ENCODE peak calls at places on chromosomes 1 and 21, in six cellular contexts. S is GM12891, R is NCI-H510A treated with DMSO at 0.1 percent for 48 hours, C is KBM-7, Q is endothelial cell, E is T-helper 17 cell. I is an unnamed sample.
A peak's percentile ranks its signal among the peaks of the same experiment; 100 is the strongest.

GRCh38 chr1:228804640-228805413 is 69.5 kb downstream of the RHOU start:
- DNase-seq in E (no peak), Q (no peak), S (no peak), C (no peak), R (no peak), I (no peak)

GRCh38 chr1:99580451-99580850 is 65.5 kb upstream of the PALMD start:
- DNase-seq in Q (no peak), E (no peak), C (no peak), S (no peak), R (no peak), I (no peak)

GRCh38 chr1:56200446-56200845 is 378.9 kb downstream of the PLPP3 start:
- DNase-seq in Q (no peak), C (no peak), R (peak; percentile 88), E (no peak), S (no peak), I (no peak)

GRCh38 chr1:245337829-245338484 is 183.2 kb downstream of the KIF26B start:
- DNase-seq in E (no peak), S (no peak), Q (no peak), R (no peak), C (peak; percentile 80), I (peak; percentile 90)

GRCh38 chr1:85597709-85598108 is 17.1 kb downstream of the CCN1 start:
- DNase-seq in C (no peak), Q (no peak), S (no peak), R (no peak), E (no peak), I (no peak)

GRCh38 chr1:117575586-117576225 is 30.1 kb upstream of the TENT5C start:
- DNase-seq in Q (no peak), S (no peak), R (no peak), C (no peak), E (no peak), I (no peak)

GRCh38 chr21:33840771-33841170 is 74.8 kb downstream of the ATP5PO start:
- DNase-seq in S (no peak), E (no peak), C (no peak), Q (no peak), R (no peak), I (no peak)

GRCh38 chr1:4730078-4730477 is 75.7 kb downstream of the AJAP1 start:
- DNase-seq in E (no peak), Q (no peak), R (no peak), C (no peak), S (no peak), I (no peak)

GRCh38 chr1:8989821-8990220 is 36.4 kb downstream of the SLC2A7 start:
- DNase-seq in S (no peak), Q (no peak), E (no peak), C (no peak), R (no peak), I (no peak)

GRCh38 chr1:12095822-12096263 is 32.7 kb downstream of the TNFRSF8 start:
- DNase-seq in Q (no peak), R (no peak), C (no peak), S (no peak), E (no peak), I (peak; percentile 13)

GRCh38 chr1:70204578-70204977 is 801 bp downstream of the LRRC40 start:
- DNase-seq in C (peak; percentile 37), S (no peak), E (no peak), R (no peak), Q (no peak), I (peak; percentile 58)

GRCh38 chr1:116096013-116096618 is 15.1 kb upstream of the MAB21L3 start:
- DNase-seq in C (no peak), E (no peak), Q (no peak), R (no peak), S (no peak), I (no peak)

GRCh38 chr1:90371106-90371813 is 345.8 kb downstream of the BARHL2 start:
- DNase-seq in Q (no peak), C (no peak), R (peak; percentile 58), S (no peak), E (no peak), I (no peak)

GRCh38 chr1:29318724-29319123 is 82.4 kb downstream of the PTPRU start:
- DNase-seq in R (no peak), E (no peak), Q (no peak), S (no peak), C (no peak), I (no peak)

GRCh38 chr1:161987303-161987702 is 36.4 kb downstream of the OLFML2B start:
- DNase-seq in Q (no peak), C (no peak), S (no peak), E (no peak), R (no peak), I (no peak)

GRCh38 chr1:106998431-106999002 is 58.0 kb upstream of the PRMT6 start:
- DNase-seq in S (no peak), Q (no peak), R (peak; percentile 12), C (no peak), E (no peak), I (no peak)

GRCh38 chr1:56502700-56503245 is 76.6 kb downstream of the PLPP3 start:
- DNase-seq in S (no peak), E (no peak), C (no peak), Q (no peak), R (no peak), I (peak; percentile 41)

GRCh38 chr1:219506337-219506944 is 106.5 kb downstream of the ZC3H11B start:
- DNase-seq in S (no peak), Q (no peak), E (no peak), C (no peak), R (no peak), I (no peak)

GRCh38 chr1:109773203-109773899 is 9.6 kb upstream of the EPS8L3 start:
- DNase-seq in Q (peak; percentile 77), R (peak; percentile 81), S (peak; percentile 68), C (peak; percentile 83), E (peak; percentile 49), I (peak; percentile 80)

GRCh38 chr1:183862967-183863366 is 58.0 kb downstream of the RGL1 start:
- DNase-seq in C (no peak), Q (no peak), R (no peak), E (no peak), S (no peak), I (no peak)

GRCh38 chr1:59596432-59596831 is 218.3 kb upstream of the HOOK1 start:
- DNase-seq in R (no peak), Q (no peak), E (no peak), C (no peak), S (no peak), I (no peak)

GRCh38 chr21:16468191-16468590 is 738.4 kb downstream of the USP25 start:
- DNase-seq in R (no peak), Q (no peak), S (no peak), E (no peak), C (no peak), I (no peak)